ENCODE peak calls at places on chromosome 6, in five cellular contexts. P, J, K, V and Y are unnamed samples.

GRCh38 chr6:151733680-151734320 is 73.7 kb upstream of the ESR1 start:
- DNase-seq in P (no peak), J (no peak), K (no peak), V (no peak), Y (no peak)

GRCh38 chr6:115882174-115882573 is 178.5 kb downstream of the FRK start:
- DNase-seq in P (no peak), J (no peak), K (no peak), V (no peak), Y (no peak)

GRCh38 chr6:7541175-7542064 is at the start of gene DSP:
- DNase-seq in P (peak), J (peak), K (no peak), V (peak), Y (peak)

GRCh38 chr6:105001906-105002305 is 45.0 kb downstream of the LIN28B start:
- DNase-seq in P (no peak), J (no peak), K (no peak), V (no peak), Y (no peak)

GRCh38 chr6:129498556-129498940 is 211.4 kb downstream of the ARHGAP18 start:
- DNase-seq in P (no peak), J (no peak), K (no peak), V (no peak), Y (no peak)

GRCh38 chr6:166541366-166541765 is 45.1 kb downstream of the RAMACL start:
- DNase-seq in P (no peak), J (no peak), K (no peak), V (no peak), Y (no peak)

GRCh38 chr6:6744551-6744950 is 156.0 kb downstream of the LY86 start:
- DNase-seq in P (no peak), J (no peak), K (no peak), V (no peak), Y (no peak)

GRCh38 chr6:32153252-32153834 is 598 bp upstream of the PPT2 start:
- DNase-seq in P (no peak), J (peak), K (peak), V (no peak), Y (peak)

GRCh38 chr6:150638765-150639164 is 39.1 kb downstream of the PLEKHG1 start:
- DNase-seq in P (no peak), J (no peak), K (no peak), V (no peak), Y (no peak)

GRCh38 chr6:159973951-159974350 is 5.1 kb downstream of the IGF2R start:
- DNase-seq in P (no peak), J (no peak), K (no peak), V (peak), Y (no peak)

GRCh38 chr6:2999005-2999620 is 581 bp upstream of the NQO2 start:
- DNase-seq in P (peak), J (no peak), K (no peak), V (peak), Y (peak)

GRCh38 chr6:129317931-129318820 is 391.8 kb downstream of the ARHGAP18 start:
- DNase-seq in P (no peak), J (no peak), K (no peak), V (no peak), Y (no peak)

GRCh38 chr6:48109902-48110301 is 1.1 kb downstream of the PTCHD4 start:
- DNase-seq in P (no peak), J (no peak), K (no peak), V (no peak), Y (no peak)

GRCh38 chr6:138844203-138844602 is 48.3 kb downstream of the ECT2L start:
- DNase-seq in P (no peak), J (no peak), K (no peak), V (no peak), Y (no peak)

GRCh38 chr6:158854214-158855101 is 35.3 kb upstream of the EZR start:
- DNase-seq in P (no peak), J (no peak), K (no peak), V (no peak), Y (no peak)

GRCh38 chr6:20056350-20056992 is 155.8 kb downstream of the MBOAT1 start:
- DNase-seq in P (no peak), J (no peak), K (no peak), V (no peak), Y (no peak)

GRCh38 chr6:55450007-55450406 is 122.7 kb downstream of the GFRAL start:
- DNase-seq in P (no peak), J (no peak), K (no peak), V (no peak), Y (no peak)

GRCh38 chr6:137843206-137843605 is 23.9 kb upstream of the TNFAIP3 start:
- DNase-seq in P (no peak), J (no peak), K (no peak), V (no peak), Y (no peak)

GRCh38 chr6:164523060-164523459 is 786.3 kb downstream of the C6orf118 start:
- DNase-seq in P (no peak), J (no peak), K (no peak), V (no peak), Y (no peak)

GRCh38 chr6:33709605-33710295 is 1.8 kb downstream of the UQCC2 start:
- DNase-seq in P (no peak), J (no peak), K (no peak), V (no peak), Y (no peak)

GRCh38 chr6:116158641-116159040 is 32.7 kb upstream of the COL10A1 start:
- DNase-seq in P (no peak), J (no peak), K (no peak), V (no peak), Y (no peak)

GRCh38 chr6:158033751-158034702 is 52.4 kb downstream of the SYNJ2 start:
- DNase-seq in P (peak), J (no peak), K (peak), V (no peak), Y (peak)

GRCh38 chr6:109058620-109059019 is 36.0 kb downstream of the SESN1 start:
- DNase-seq in P (no peak), J (no peak), K (no peak), V (no peak), Y (no peak)

GRCh38 chr6:139846538-139847321 is 472.3 kb upstream of the CITED2 start:
- DNase-seq in P (peak), J (no peak), K (no peak), V (no peak), Y (no peak)

GRCh38 chr6:168742146-168742782 is 301.3 kb downstream of the SMOC2 start:
- DNase-seq in P (no peak), J (no peak), K (no peak), V (peak), Y (no peak)

GRCh38 chr6:6758915-6759654 is 170.6 kb downstream of the LY86 start:
- DNase-seq in P (peak), J (no peak), K (peak), V (no peak), Y (peak)

GRCh38 chr6:125812394-125813231 is 21.9 kb downstream of the NCOA7 start:
- DNase-seq in P (no peak), J (no peak), K (no peak), V (no peak), Y (no peak)

GRCh38 chr6:161023316-161023715 is 31.7 kb downstream of the MAP3K4 start:
- DNase-seq in P (no peak), J (no peak), K (no peak), V (no peak), Y (no peak)

GRCh38 chr6:33029297-33030184 is 20.1 kb upstream of the HLA-DOA start:
- DNase-seq in P (peak), J (no peak), K (no peak), V (no peak), Y (peak)

GRCh38 chr6:128171182-128171581 is 270.3 kb upstream of the THEMIS start:
- DNase-seq in P (no peak), J (no peak), K (no peak), V (no peak), Y (no peak)

DNA sequence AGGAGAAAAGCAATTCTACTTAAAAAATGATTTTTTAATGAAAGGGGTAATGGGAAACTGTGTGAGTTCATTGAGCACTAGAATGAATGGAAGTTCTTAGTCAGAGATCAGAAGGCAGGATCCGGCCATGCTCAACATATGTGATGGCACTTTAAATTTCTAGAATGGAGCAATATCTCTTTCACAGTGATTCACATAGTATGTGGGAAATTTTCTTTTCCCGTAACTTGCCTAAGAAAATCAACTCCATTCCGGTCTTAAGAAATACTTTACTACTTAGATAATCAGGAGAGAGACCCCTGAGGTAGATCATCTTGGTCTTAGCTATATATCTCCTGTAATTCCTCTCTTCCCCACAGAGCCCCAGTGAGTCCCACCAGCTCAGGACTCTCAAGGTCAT is 131.8 kb downstream of the SCML4 start:
- DNase-seq in P (no peak), J (no peak), K (no peak), V (no peak), Y (no peak)
- TF ChIP-seq EP300 in P (no peak), J (no peak), K (no peak), V (no peak), Y (no peak)

GRCh38 chr6:13184089-13184468 is 144.3 kb downstream of the TBC1D7 start:
- DNase-seq in P (no peak), J (no peak), K (no peak), V (no peak), Y (no peak)
- TF ChIP-seq POLR2AphosphoS5 in P (no peak), J (no peak), K (no peak), V (no peak), Y (no peak)

GRCh38 chr6:44666324-44666723 is 278.8 kb downstream of the CDC5L start:
- DNase-seq in P (no peak), J (no peak), K (no peak), V (no peak), Y (no peak)

GRCh38 chr6:44667668-44668390 is 280.3 kb downstream of the CDC5L start:
- DNase-seq in P (peak), J (no peak), K (no peak), V (no peak), Y (peak)

GRCh38 chr6:44665683-44666082 is 278.2 kb downstream of the CDC5L start:
- DNase-seq in P (no peak), J (no peak), K (no peak), V (no peak), Y (peak)

GRCh38 chr6:44668391-44668930 is 281.0 kb downstream of the CDC5L start:
- DNase-seq in P (no peak), J (no peak), K (no peak), V (no peak), Y (no peak)

DNA sequence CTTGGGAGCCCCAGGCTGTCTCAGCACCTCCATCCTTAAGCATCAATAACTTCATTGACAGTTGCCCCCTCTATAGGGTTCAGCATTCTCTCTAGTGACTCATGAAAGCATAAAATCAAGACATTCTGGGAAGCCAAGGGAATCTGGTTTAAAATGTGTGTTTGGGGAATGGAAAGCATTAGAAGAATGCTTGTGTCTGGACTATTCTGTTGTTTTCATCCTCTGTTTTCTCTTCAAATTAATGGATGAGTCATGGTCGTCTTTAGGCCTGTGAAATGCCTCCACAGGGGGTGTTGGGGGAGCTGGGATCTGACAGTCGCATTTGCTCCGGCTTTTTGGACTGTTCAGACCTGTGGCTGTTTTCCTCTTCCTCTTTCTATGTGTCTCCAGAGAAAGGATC is 279.7 kb downstream of the CDC5L start:
- DNase-seq in P (no peak), J (no peak), K (no peak), V (no peak), Y (no peak)
- TF ChIP-seq EP300 in P (no peak), J (no peak), K (no peak), V (no peak), Y (no peak)

GRCh38 chr6:142332393-142333080 is 30.7 kb downstream of the ADGRG6 start:
- DNase-seq in P (no peak), J (no peak), K (no peak), V (no peak), Y (no peak)
- TF ChIP-seq POLR2AphosphoS5 in P (no peak), J (no peak), K (no peak), V (no peak), Y (no peak)

GRCh38 chr6:142378138-142378875 is 76.5 kb downstream of the ADGRG6 start:
- DNase-seq in P (no peak), J (no peak), K (no peak), V (no peak), Y (no peak)
- TF ChIP-seq EP300 in P (no peak), J (no peak), K (no peak), V (no peak), Y (no peak)

DNA sequence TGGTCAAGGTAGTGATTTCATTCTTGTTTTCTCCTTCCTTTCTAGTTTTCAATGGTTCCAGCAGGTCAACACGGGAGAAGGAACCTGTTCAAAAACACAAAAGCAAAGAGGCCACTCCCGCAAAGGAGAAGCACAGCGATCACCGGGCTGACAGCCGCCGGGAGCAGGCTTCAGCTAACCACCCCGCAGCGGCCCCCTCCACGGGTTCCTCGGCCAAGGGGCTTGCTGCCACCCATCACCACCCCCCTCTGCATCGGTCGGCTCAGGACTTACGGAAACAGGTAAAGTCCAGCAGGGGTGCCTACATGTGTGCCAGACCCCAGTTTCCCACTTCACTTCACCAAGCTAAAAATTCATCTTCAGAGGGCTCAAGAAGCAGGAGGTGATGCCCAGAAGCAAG is 175.6 kb downstream of the DTNBP1 start:
- DNase-seq in P (no peak), J (peak), K (no peak), V (no peak), Y (no peak)
- TF ChIP-seq POLR2AphosphoS5 in P (no peak), J (no peak), K (no peak), V (no peak), Y (no peak)

DNA sequence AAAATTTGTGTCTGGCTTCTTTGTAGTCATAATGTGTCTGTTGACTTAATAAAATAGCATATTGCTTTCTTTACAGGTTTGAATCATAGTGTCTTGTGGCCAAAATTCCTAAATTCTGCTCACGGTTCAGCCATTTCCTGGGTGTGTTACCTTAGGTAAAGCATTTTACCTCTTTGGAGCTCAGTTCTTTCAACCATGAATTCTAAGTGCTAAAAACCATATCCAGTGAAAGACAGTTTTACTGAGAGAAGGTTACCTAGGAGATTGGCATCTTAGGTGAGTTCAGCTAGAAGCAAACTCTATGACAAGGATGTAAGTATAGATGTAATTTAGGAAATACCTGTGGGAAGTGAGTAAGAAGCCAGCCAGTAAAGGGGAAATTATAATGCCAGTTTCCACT is 20.7 kb downstream of the CRYBG1 start:
- DNase-seq in P (no peak), J (no peak), K (no peak), V (no peak), Y (no peak)
- TF ChIP-seq EP300 in P (no peak), J (no peak), K (no peak), V (no peak), Y (no peak)

GRCh38 chr6:142854589-142855488 is 90.1 kb downstream of the HIVEP2 start:
- DNase-seq in P (no peak), J (no peak), K (no peak), V (no peak), Y (no peak)
- TF ChIP-seq POLR2AphosphoS5 in P (no peak), J (no peak), K (no peak), V (no peak), Y (no peak)

DNA sequence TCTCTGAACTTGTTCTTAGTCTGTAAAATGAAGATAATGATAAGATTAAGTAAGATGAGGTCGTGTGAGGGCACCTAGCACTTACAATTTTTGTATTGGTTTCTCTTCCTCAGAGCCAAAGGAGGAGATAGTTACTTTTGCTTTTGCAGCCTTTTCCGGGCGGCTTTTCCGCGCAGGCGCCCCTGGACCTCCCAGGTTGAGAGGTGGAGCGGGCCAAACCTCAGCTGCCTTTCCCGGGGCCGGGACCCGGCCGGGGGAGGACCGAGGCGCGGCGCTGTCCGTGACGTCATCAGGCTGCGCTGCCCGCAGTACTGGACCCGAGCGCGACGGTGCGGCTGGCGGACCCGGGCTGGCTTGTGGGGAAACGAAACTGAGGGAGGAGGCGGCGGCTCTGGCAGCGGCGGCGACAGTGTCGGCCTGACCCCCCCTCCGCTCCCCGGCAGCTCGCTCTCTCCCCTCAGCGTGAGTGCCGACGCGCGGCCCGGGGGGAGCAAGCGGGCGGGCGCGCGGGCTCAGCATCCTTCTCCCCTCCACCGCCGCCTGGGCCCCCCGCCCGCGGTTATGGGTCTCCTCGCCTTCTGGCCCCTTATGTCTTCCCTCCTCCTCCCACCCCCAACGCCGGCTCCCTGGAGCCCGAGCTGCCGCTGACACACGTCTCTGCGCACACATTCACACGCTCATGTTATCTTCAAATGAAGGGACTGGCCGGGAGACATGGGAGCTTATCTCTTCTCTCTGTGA is at the start of gene CMTR1:
- DNase-seq in P (peak), J (peak), K (peak), V (peak), Y (peak)
- TF ChIP-seq EP300 in P (no peak), J (no peak), K (no peak), V (no peak), Y (no peak)